ENCODE peak calls at places on chromosomes 12 and 14, in five cellular contexts. C is H54, W is adipocyte, M is substantia nigra, U is H7. A is an unnamed sample.

GRCh38 chr14:79016828-79017505 is 846.8 kb downstream of the NRXN3 start:
- DNase-seq in W (peak), U (no peak), C (peak), M (no peak), A (peak)

GRCh38 chr12:116159175-116159574 is 118.3 kb downstream of the MED13L start:
- DNase-seq in W (peak), C (no peak), U (no peak), M (no peak), A (no peak)

GRCh38 chr12:116556964-116557706 is 2.0 kb upstream of the MAP1LC3B2 start:
- DNase-seq in M (no peak), U (no peak), C (no peak), W (peak), A (no peak)

GRCh38 chr12:47124451-47124850 is 44.7 kb upstream of the AMIGO2 start:
- DNase-seq in M (no peak), U (no peak), W (peak), C (no peak), A (no peak)

GRCh38 chr12:116233669-116234068 is 43.8 kb downstream of the MED13L start:
- DNase-seq in M (no peak), W (no peak), C (no peak), U (no peak), A (no peak)

GRCh38 chr14:77544571-77544970 is 46.0 kb upstream of the ISM2 start:
- DNase-seq in W (no peak), C (no peak), U (no peak), M (no peak), A (no peak)

GRCh38 chr12:131091976-131092691 is 138.4 kb downstream of the ADGRD1 start:
- DNase-seq in C (no peak), W (no peak), M (no peak), U (peak), A (no peak)

GRCh38 chr14:53999061-53999488 is 42.5 kb upstream of the BMP4 start:
- DNase-seq in M (no peak), U (no peak), W (peak), C (peak), A (peak)

GRCh38 chr12:3727877-3728632 is 24.9 kb downstream of the CRACR2A start:
- DNase-seq in W (peak), U (no peak), M (no peak), C (no peak), A (no peak)

GRCh38 chr12:52020539-52021336 is 14.0 kb downstream of the TAMALIN start:
- DNase-seq in W (peak), U (peak), M (no peak), C (no peak), A (peak)

GRCh38 chr12:123937707-123938600 is 34.7 kb downstream of the CCDC92 start:
- DNase-seq in W (peak), U (no peak), M (no peak), C (no peak), A (no peak)

GRCh38 chr14:23561259-23561658 is 5.2 kb downstream of the THTPA start:
- DNase-seq in U (no peak), W (no peak), M (no peak), C (no peak), A (no peak)

GRCh38 chr14:23094666-23095195 is at the start of gene ACIN1:
- DNase-seq in W (peak), U (peak), C (peak), M (no peak), A (no peak)

GRCh38 chr12:105237671-105238070 is 1.7 kb upstream of the APPL2 start:
- DNase-seq in M (no peak), W (no peak), U (no peak), C (no peak), A (no peak)

GRCh38 chr14:29403091-29403490 is 524.6 kb downstream of the PRKD1 start:
- DNase-seq in W (no peak), U (no peak), C (no peak), M (no peak), A (no peak)

GRCh38 chr14:61569783-61570182 is 125.5 kb upstream of the HIF1A start:
- DNase-seq in C (peak), U (no peak), M (no peak), W (peak), A (peak)

GRCh38 chr14:54686219-54686870 is 119.4 kb downstream of the SAMD4A start:
- DNase-seq in U (no peak), C (peak), W (peak), M (peak), A (peak)

GRCh38 chr14:100317897-100318808 is 5.0 kb upstream of the SLC25A47 start:
- DNase-seq in W (peak), M (peak), U (peak), C (no peak), A (no peak)

GRCh38 chr12:45216297-45216982 is 545 bp downstream of the ANO6 start:
- DNase-seq in C (peak), W (peak), U (peak), M (peak), A (peak)

GRCh38 chr12:72271741-72272661 is at the start of gene TRHDE:
- DNase-seq in M (peak), U (peak), C (no peak), W (peak), A (no peak)

GRCh38 chr14:75053396-75054289 is 2.4 kb upstream of the MLH3 start:
- DNase-seq in U (no peak), M (no peak), W (peak), C (no peak), A (no peak)

GRCh38 chr12:97552410-97553050 is 89.9 kb downstream of the RMST start:
- DNase-seq in U (no peak), C (no peak), M (no peak), W (no peak), A (no peak)

GRCh38 chr14:24699052-24699451 is 65.1 kb upstream of the GZMB start:
- DNase-seq in M (no peak), C (no peak), U (no peak), W (no peak), A (no peak)

GRCh38 chr14:75259510-75259855 is 19.1 kb upstream of the FOS start:
- DNase-seq in W (no peak), M (no peak), U (peak), C (no peak), A (no peak)

GRCh38 chr14:28412076-28412475 is 354.5 kb upstream of the FOXG1 start:
- DNase-seq in M (no peak), W (peak), U (no peak), C (no peak), A (no peak)

GRCh38 chr12:46895726-46896125 is 69.9 kb upstream of the SLC38A4 start:
- DNase-seq in U (no peak), M (no peak), W (no peak), C (no peak), A (no peak)

GRCh38 chr12:98592825-98593322 is 612 bp upstream of the SLC25A3 start:
- DNase-seq in W (no peak), U (no peak), C (no peak), M (no peak), A (no peak)

GRCh38 chr14:67537736-67538135 is 4.6 kb downstream of the PLEKHH1 start:
- DNase-seq in U (no peak), C (no peak), M (no peak), W (no peak), A (no peak)

GRCh38 chr12:71551529-71551928 is 111.9 kb downstream of the LGR5 start:
- DNase-seq in C (no peak), W (peak), U (no peak), M (no peak), A (no peak)

GRCh38 chr12:121932914-121933521 is 14.6 kb downstream of the CFAP251 start:
- DNase-seq in C (no peak), M (no peak), W (no peak), U (no peak), A (no peak)

GRCh38 chr12:119363037-119363436 is 28.5 kb downstream of the CCDC60 start:
- DNase-seq in M (no peak), U (no peak), W (no peak), C (no peak), A (no peak)